ENCODE peak calls at places on chromosomes 11 and 22, in five cellular contexts. H is A549, U is vagina, N is esophagus squamous epithelium, Q is sigmoid colon. I is an unnamed sample.

GRCh38 chr11:128738942-128739341 is 45.1 kb downstream of the FLI1 start:
- DNase-seq in U (no peak), N (no peak), Q (no peak), H (no peak), I (no peak)

GRCh38 chr11:134498326-134499139 is 86.5 kb upstream of the B3GAT1 start:
- DNase-seq in Q (peak; percentile 64), N (no peak), U (no peak), H (no peak), I (peak; percentile 37)

GRCh38 chr11:25596701-25597100 is 735.2 kb upstream of the ANO3 start:
- DNase-seq in Q (no peak), N (no peak), H (no peak), U (no peak), I (no peak)

GRCh38 chr22:49929553-49929979 is 11.1 kb downstream of the CRELD2 start:
- DNase-seq in U (no peak), H (no peak), Q (peak; percentile 80), N (no peak), I (no peak)

GRCh38 chr11:27716850-27717249 is 16.6 kb upstream of the BDNF start:
- DNase-seq in U (no peak), N (no peak), Q (no peak), H (no peak), I (no peak)

GRCh38 chr22:44273175-44273574 is 39.6 kb downstream of the SHISAL1 start:
- DNase-seq in Q (no peak), N (no peak), H (no peak), U (no peak), I (no peak)

GRCh38 chr22:28885939-28886338 is 2.6 kb downstream of the ZNRF3 start:
- DNase-seq in Q (peak; percentile 27), N (no peak), H (no peak), U (no peak), I (peak; percentile 65)

GRCh38 chr11:92311616-92312449 is 87.2 kb downstream of the FAT3 start:
- DNase-seq in N (no peak), Q (no peak), U (no peak), H (no peak), I (no peak)

GRCh38 chr11:126340960-126341709 is 14.4 kb upstream of the ST3GAL4 start:
- DNase-seq in U (no peak), Q (no peak), H (no peak), N (no peak), I (no peak)

GRCh38 chr11:132137981-132138313 is 767.5 kb downstream of the NTM start:
- DNase-seq in H (no peak), N (no peak), U (no peak), Q (no peak), I (no peak)

GRCh38 chr11:130206141-130206540 is 46.6 kb downstream of the ST14 start:
- DNase-seq in H (no peak), U (no peak), Q (peak; percentile 43), N (no peak), I (no peak)

GRCh38 chr11:71564430-71564829 is 933 bp upstream of the KRTAP5-10 start:
- DNase-seq in Q (no peak), U (no peak), N (no peak), H (no peak), I (no peak)

GRCh38 chr11:134499990-134500389 is 87.9 kb upstream of the B3GAT1 start:
- DNase-seq in U (no peak), N (no peak), Q (peak; percentile 61), H (no peak), I (no peak)

GRCh38 chr22:17943533-17944204 is 80.7 kb downstream of the MICAL3 start:
- DNase-seq in U (no peak), N (no peak), H (no peak), Q (no peak), I (peak; percentile 56)

GRCh38 chr22:37083914-37084313 is 25.6 kb downstream of the TMPRSS6 start:
- DNase-seq in U (no peak), N (no peak), H (no peak), Q (no peak), I (no peak)

GRCh38 chr11:89433278-89433677 is 57.9 kb downstream of the NOX4 start:
- DNase-seq in U (no peak), N (no peak), H (no peak), Q (no peak), I (no peak)

GRCh38 chr11:82988936-82989627 is 82.6 kb downstream of the RAB30 start:
- DNase-seq in Q (no peak), U (no peak), H (no peak), N (no peak), I (no peak)

GRCh38 chr11:106306942-106307341 is 229.5 kb downstream of the AASDHPPT start:
- DNase-seq in H (peak; percentile 1), U (no peak), Q (no peak), N (no peak), I (no peak)

GRCh38 chr11:73376168-73376802 is at the start of gene RELT:
- DNase-seq in U (no peak), H (peak; percentile 91), Q (peak; percentile 93), N (no peak), I (peak; percentile 78)

GRCh38 chr11:2380396-2380795 is 3.3 kb downstream of the CD81 start:
- DNase-seq in Q (no peak), N (no peak), U (no peak), H (no peak), I (no peak)

GRCh38 chr11:2379471-2380174 is 2.5 kb downstream of the CD81 start:
- DNase-seq in U (no peak), N (no peak), Q (no peak), H (no peak), I (no peak)

GRCh38 chr11:2377511-2378443 is 667 bp downstream of the CD81 start:
- DNase-seq in Q (peak; percentile 88), H (peak; percentile 37), U (no peak), N (no peak), I (peak; percentile 73)

GRCh38 chr11:2376751-2377451 is at the start of gene CD81:
- DNase-seq in N (no peak), Q (no peak), H (peak; percentile 41), U (no peak), I (no peak)

DNA sequence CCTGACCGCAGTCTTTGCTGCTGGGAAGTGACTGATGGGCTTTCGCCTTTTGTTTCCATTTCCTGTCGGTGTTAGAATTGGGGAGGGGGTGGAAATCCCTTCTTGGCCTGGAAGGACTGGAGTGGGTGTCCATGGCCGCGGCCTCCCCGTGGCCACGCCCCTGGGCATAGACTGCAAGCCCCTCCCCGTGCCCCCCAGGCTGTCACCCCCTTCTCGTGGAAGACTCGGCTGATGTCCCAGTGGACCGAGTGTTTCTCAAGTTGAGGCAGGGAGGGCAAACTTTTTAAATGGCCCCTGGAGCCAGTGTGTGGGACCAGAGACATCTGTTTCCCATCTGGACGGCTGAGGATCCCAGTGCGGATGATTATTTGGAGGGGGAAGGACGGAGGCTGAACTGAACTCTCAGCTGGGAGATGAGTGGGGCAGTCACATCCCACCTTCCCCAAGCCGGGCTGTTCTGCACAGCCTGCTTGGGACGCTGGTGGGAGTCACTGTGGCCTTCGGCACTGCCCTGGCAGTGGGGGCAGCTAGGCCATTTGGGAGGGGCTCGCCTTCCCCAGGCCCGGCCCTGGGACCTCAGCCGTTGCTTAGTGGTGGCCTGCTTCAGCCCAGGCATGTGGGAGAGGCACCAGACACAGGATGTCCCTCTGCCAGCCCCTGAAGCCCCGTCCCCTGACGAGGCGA is 1.6 kb downstream of the CD81 start:
- DNase-seq in U (no peak), Q (peak; percentile 88), N (no peak), H (no peak), I (no peak)
- TF ChIP-seq POLR2A in U (no peak), Q (no peak), N (no peak), H (no peak), I (no peak)

GRCh38 chr11:85279267-85279666 is 347.9 kb downstream of the DLG2 start:
- DNase-seq in U (no peak), H (no peak), Q (no peak), N (no peak), I (no peak)
- TF ChIP-seq POLR2A in U (no peak), H (no peak), Q (no peak), N (no peak), I (no peak)

GRCh38 chr11:64244107-64244506 is 2.6 kb downstream of the PPP1R14B start:
- DNase-seq in H (no peak), U (no peak), Q (no peak), N (no peak), I (no peak)
- TF ChIP-seq POLR2A in H (no peak), U (no peak), Q (no peak), N (no peak), I (no peak)

DNA sequence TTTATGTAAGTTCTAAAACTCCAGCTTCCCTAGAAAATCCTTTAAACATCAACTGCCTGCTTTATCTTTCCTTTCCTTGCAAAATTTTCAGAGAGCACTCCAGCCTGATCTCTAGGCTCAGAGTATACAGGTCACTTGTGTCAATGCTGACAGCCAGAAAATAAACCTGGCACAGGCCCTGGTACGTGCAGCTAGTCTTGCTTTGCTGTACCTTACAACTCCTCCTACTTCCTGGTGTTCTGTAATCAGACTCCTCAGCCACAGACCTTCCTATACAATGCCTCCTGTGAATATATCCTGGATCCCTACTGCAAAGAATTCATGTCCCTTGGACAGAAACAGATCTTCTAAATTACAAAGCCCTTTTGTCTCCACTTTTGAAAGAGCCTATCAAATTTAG is 24.2 kb upstream of the TMEM123 start:
- DNase-seq in N (no peak), U (no peak), H (no peak), Q (no peak), I (peak; percentile 61)
- TF ChIP-seq POLR2A in N (no peak), U (no peak), H (no peak), Q (no peak), I (no peak)

DNA sequence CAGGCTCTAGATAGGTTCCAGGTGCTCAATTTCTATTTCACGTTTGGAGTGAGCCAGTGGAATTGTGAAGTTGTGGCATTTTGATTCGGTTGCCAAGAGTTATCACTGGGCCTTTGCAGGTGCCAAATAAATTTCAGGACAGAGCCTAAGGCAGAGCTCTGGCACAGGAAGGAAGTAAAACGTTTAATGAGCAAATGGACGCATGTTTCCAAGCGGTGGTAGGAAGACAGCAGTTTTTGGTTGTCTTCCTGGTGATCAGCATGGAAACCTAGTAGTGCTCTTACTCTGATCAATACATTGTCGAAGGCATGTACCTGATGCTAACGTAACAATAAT is 452 bp downstream of the BIRC3 start:
- DNase-seq in H (no peak), Q (no peak), N (no peak), U (no peak), I (no peak)
- TF ChIP-seq POLR2A in H (no peak), Q (no peak), N (no peak), U (no peak), I (no peak)

DNA sequence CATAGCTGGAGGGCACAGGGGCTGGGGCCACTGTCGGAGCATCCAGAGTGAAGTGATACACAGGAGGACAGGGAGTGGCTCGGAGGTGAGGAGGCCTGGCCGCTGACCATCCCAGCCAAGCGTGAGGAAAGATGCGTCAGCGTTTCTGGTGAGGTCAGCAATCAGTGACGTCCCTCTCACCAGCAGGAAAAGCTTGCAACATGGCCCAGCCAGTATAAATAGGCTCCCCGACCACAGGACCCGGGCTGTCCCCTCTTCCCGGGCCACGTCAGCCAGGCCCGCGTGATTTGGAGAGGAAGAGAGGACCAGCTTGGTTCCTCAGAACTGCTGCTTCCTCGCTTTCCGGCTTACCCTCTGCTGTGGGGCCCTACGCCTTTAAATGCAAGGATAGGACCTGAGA is 4.2 kb upstream of the OSM start:
- DNase-seq in U (no peak), Q (peak; percentile 87), N (peak; percentile 44), H (no peak), I (no peak)
- TF ChIP-seq POLR2A in U (peak; percentile 9), Q (no peak), N (no peak), H (no peak), I (no peak)

GRCh38 chr11:66287256-66288137 is 1.4 kb downstream of the YIF1A start:
- DNase-seq in H (no peak), Q (no peak), N (no peak), U (no peak), I (no peak)
- TF ChIP-seq POLR2A in H (no peak), Q (no peak), N (no peak), U (no peak), I (no peak)

GRCh38 chr11:75428301-75428724 is 4.7 kb downstream of the KLHL35 start:
- DNase-seq in H (no peak), Q (peak; percentile 92), N (peak; percentile 11), U (no peak), I (peak; percentile 78)
- TF ChIP-seq POLR2A in H (no peak), Q (peak; percentile 21), N (no peak), U (no peak), I (peak; percentile 66)

I was measured in prostate gland.